ENCODE peak calls at places on chromosomes 7 and 10, in ten cellular contexts. P is stimulated activated naive CD4-positive, alpha-beta T cell; R is right cardiac atrium; V is A549; E is iPS-NIHi11; T is neuronal stem cell; X is COR-L47; L is hippocampal formation; Y is heart left ventricle; S is HuH-7.5. C is an unnamed sample.

GRCh38 chr7:132773527-132773956 is 197.3 kb upstream of the PLXNA4 start:
- DNase-seq in P (no peak), R (no peak), V (no peak), E (no peak), T (no peak), X (no peak), L (no peak), Y (no peak), S (no peak), C (no peak)

GRCh38 chr7:105000927-105001336 is 13.1 kb upstream of the KMT2E start:
- DNase-seq in P (no peak), R (no peak), V (no peak), E (no peak), T (no peak), X (no peak), L (no peak), Y (no peak), S (no peak), C (no peak)

GRCh38 chr7:100465702-100466311 is 1.7 kb upstream of the SPACDR start:
- DNase-seq in P (no peak), R (peak; percentile 94), V (peak; percentile 58), E (peak; percentile 92), T (peak; percentile 54), X (peak; percentile 71), L (peak; percentile 96), Y (peak; percentile 89), S (peak; percentile 97), C (peak; percentile 83)

GRCh38 chr7:96995406-96996110 is 9.8 kb upstream of the DLX6 start:
- DNase-seq in P (no peak), R (no peak), V (no peak), E (no peak), T (peak; percentile 3), X (no peak), L (no peak), Y (no peak), S (no peak), C (no peak)

GRCh38 chr7:100681491-100682227 is 8.1 kb downstream of the GNB2 start:
- DNase-seq in P (no peak), R (no peak), V (no peak), E (peak; percentile 19), T (no peak), X (no peak), L (no peak), Y (no peak), S (no peak), C (no peak)

GRCh38 chr10:45000138-45000763 is 472 bp upstream of the ZNF22 start:
- DNase-seq in P (peak; percentile 17), R (peak; percentile 94), V (no peak), E (peak; percentile 19), T (no peak), X (no peak), L (no peak), Y (peak; percentile 93), S (peak; percentile 36), C (no peak)

GRCh38 chr10:119370046-119370770 is 162.8 kb downstream of the GRK5 start:
- DNase-seq in P (no peak), R (peak; percentile 85), V (no peak), E (no peak), T (no peak), X (no peak), L (no peak), Y (peak; percentile 66), S (no peak), C (no peak)

GRCh38 chr7:158114056-158114850 is 473.4 kb downstream of the PTPRN2 start:
- DNase-seq in P (no peak), R (no peak), V (no peak), E (no peak), T (no peak), X (no peak), L (no peak), Y (no peak), S (no peak), C (peak; percentile 29)

GRCh38 chr10:26215923-26216576 is 524 bp upstream of the GAD2 start:
- DNase-seq in P (no peak), R (peak; percentile 63), V (peak; percentile 25), E (peak; percentile 90), T (peak; percentile 62), X (peak; percentile 75), L (no peak), Y (no peak), S (no peak), C (peak; percentile 87)

GRCh38 chr10:110275140-110275729 is 29.5 kb downstream of the SMNDC1 start:
- DNase-seq in P (no peak), R (no peak), V (no peak), E (no peak), T (no peak), X (no peak), L (no peak), Y (no peak), S (no peak), C (no peak)

GRCh38 chr7:44858161-44858560 is 10.3 kb upstream of the H2AZ2 start:
- DNase-seq in P (no peak), R (no peak), V (no peak), E (no peak), T (no peak), X (no peak), L (no peak), Y (no peak), S (no peak), C (no peak)

GRCh38 chr7:42091461-42092229 is 145.4 kb downstream of the GLI3 start:
- DNase-seq in P (no peak), R (no peak), V (no peak), E (peak; percentile 67), T (no peak), X (no peak), L (no peak), Y (no peak), S (peak; percentile 27), C (peak; percentile 84)

GRCh38 chr10:34687434-34688205 is 127.5 kb downstream of the PARD3 start:
- DNase-seq in P (no peak), R (no peak), V (no peak), E (no peak), T (no peak), X (no peak), L (no peak), Y (no peak), S (no peak), C (no peak)

GRCh38 chr10:81953420-81953819 is 78.4 kb downstream of the NRG3 start:
- DNase-seq in P (no peak), R (no peak), V (no peak), E (no peak), T (no peak), X (no peak), L (no peak), Y (no peak), S (no peak), C (no peak)

GRCh38 chr10:51897560-51897959 is 198.2 kb upstream of the CSTF2T start:
- DNase-seq in P (no peak), R (no peak), V (no peak), E (no peak), T (no peak), X (no peak), L (no peak), Y (no peak), S (no peak), C (no peak)

GRCh38 chr10:43190775-43191174 is 52.5 kb downstream of the CSGALNACT2 start:
- DNase-seq in P (no peak), R (no peak), V (no peak), E (no peak), T (no peak), X (no peak), L (no peak), Y (no peak), S (no peak), C (no peak)

GRCh38 chr7:50418526-50418925 is 31.6 kb downstream of the FIGNL1 start:
- DNase-seq in P (no peak), R (no peak), V (no peak), E (no peak), T (no peak), X (no peak), L (no peak), Y (no peak), S (no peak), C (no peak)

GRCh38 chr7:40758590-40758989 is 623.8 kb downstream of the SUGCT start:
- DNase-seq in P (no peak), R (peak; percentile 62), V (no peak), E (no peak), T (no peak), X (no peak), L (no peak), Y (no peak), S (no peak), C (no peak)

GRCh38 chr10:132463333-132464255 is 66.6 kb downstream of the PWWP2B start:
- DNase-seq in P (no peak), R (peak; percentile 76), V (no peak), E (no peak), T (no peak), X (no peak), L (no peak), Y (peak; percentile 38), S (no peak), C (no peak)

GRCh38 chr7:155830961-155831806 is 18.9 kb upstream of the SHH start:
- DNase-seq in P (no peak), R (no peak), V (no peak), E (no peak), T (no peak), X (no peak), L (no peak), Y (no peak), S (no peak), C (no peak)

GRCh38 chr10:118721005-118721876 is 33.5 kb downstream of the CACUL1 start:
- DNase-seq in P (peak; percentile 36), R (no peak), V (peak; percentile 31), E (peak; percentile 48), T (peak; percentile 63), X (no peak), L (no peak), Y (no peak), S (no peak), C (no peak)

GRCh38 chr10:86264481-86265231 is 101.9 kb downstream of the GRID1 start:
- DNase-seq in P (no peak), R (no peak), V (no peak), E (no peak), T (no peak), X (no peak), L (peak; percentile 17), Y (no peak), S (no peak), C (peak; percentile 56)

GRCh38 chr7:121192834-121193233 is 136.0 kb upstream of the WNT16 start:
- DNase-seq in P (no peak), R (no peak), V (no peak), E (no peak), T (no peak), X (no peak), L (no peak), Y (no peak), S (no peak), C (no peak)

GRCh38 chr7:98622926-98623325 is 5.8 kb downstream of the NPTX2 start:
- DNase-seq in P (no peak), R (no peak), V (no peak), E (no peak), T (no peak), X (no peak), L (no peak), Y (no peak), S (no peak), C (no peak)

GRCh38 chr10:23291551-23292334 is 52.9 kb downstream of the C10orf67 start:
- DNase-seq in P (no peak), R (no peak), V (no peak), E (no peak), T (no peak), X (no peak), L (peak; percentile 13), Y (no peak), S (no peak), C (no peak)

GRCh38 chr10:124596914-124597676 is 135.5 kb downstream of the LHPP start:
- DNase-seq in P (no peak), R (peak; percentile 35), V (no peak), E (no peak), T (no peak), X (no peak), L (no peak), Y (peak; percentile 14), S (no peak), C (no peak)

GRCh38 chr10:5187852-5188251 is 2.9 kb upstream of the AKR1C8 start:
- DNase-seq in P (no peak), R (no peak), V (no peak), E (no peak), T (no peak), X (no peak), L (no peak), Y (no peak), S (no peak), C (no peak)

GRCh38 chr7:149285581-149285975 is 23.6 kb downstream of the ZNF783 start:
- DNase-seq in P (no peak), R (peak; percentile 83), V (peak; percentile 36), E (peak; percentile 57), T (no peak), X (peak; percentile 15), L (no peak), Y (peak; percentile 47), S (no peak), C (peak; percentile 62)

C was measured in islet precursor cell.